ENCODE peak calls at places on chromosomes 7 and 10, in ten cellular contexts. B is activated CD8-positive, alpha-beta memory T cell treated with anti-CD3 and anti-CD28 coated beads for 1 hour; Y is esophagus squamous epithelium; P is T47D; S is sciatic nerve; C is stimulated activated CD4-positive, alpha-beta T cell treated with anti-CD3 and anti-CD28 coated beads, Interleukin-2, amount 100 ng/mL, for 48 hours; Z is IMR-90; A is amniotic stem cell; U is AG08395; T is endothelial cell of umbilical vein. H is an unnamed sample.

GRCh38 chr10:88190123-88190522 is 326.7 kb downstream of the PTEN start:
- DNase-seq in Z (no peak), T (no peak), U (no peak), S (no peak), C (no peak), B (no peak), Y (no peak), A (no peak), P (no peak), H (no peak)

GRCh38 chr10:123687758-123688157 is 21.6 kb downstream of the GPR26 start:
- DNase-seq in B (no peak), U (no peak), Z (no peak), A (no peak), P (no peak), S (no peak), C (no peak), Y (no peak), T (no peak), H (peak)

GRCh38 chr7:32163141-32163806 is 93.1 kb upstream of the PDE1C start:
- DNase-seq in A (peak), P (no peak), Z (peak), U (peak), S (peak), Y (no peak), T (peak), C (no peak), B (no peak), H (no peak)

GRCh38 chr10:53256623-53257022 is 484.0 kb upstream of the MBL2 start:
- DNase-seq in U (no peak), C (no peak), B (no peak), T (no peak), Y (no peak), P (no peak), A (no peak), Z (no peak), S (no peak), H (no peak)

GRCh38 chr10:74949434-74949833 is 123.0 kb downstream of the KAT6B start:
- DNase-seq in B (no peak), Y (no peak), C (no peak), Z (peak), A (no peak), T (peak), P (no peak), U (no peak), S (no peak), H (no peak)

GRCh38 chr7:105849122-105849855 is 27.1 kb downstream of the ATXN7L1 start:
- DNase-seq in U (no peak), P (no peak), B (peak), T (peak), A (no peak), Y (no peak), S (no peak), C (peak), Z (no peak), H (no peak)

GRCh38 chr7:105429746-105430612 is 41.3 kb upstream of the SRPK2 start:
- DNase-seq in Y (no peak), Z (peak), P (peak), A (no peak), B (peak), C (peak), S (no peak), T (peak), U (peak), H (no peak)

GRCh38 chr10:85235258-85235657 is 906.9 kb downstream of the CCSER2 start:
- DNase-seq in C (no peak), Y (no peak), Z (no peak), B (no peak), T (no peak), U (no peak), S (no peak), A (no peak), P (no peak), H (no peak)

GRCh38 chr10:122116331-122116730 is 127.4 kb downstream of the TACC2 start:
- DNase-seq in U (no peak), B (no peak), C (no peak), Y (no peak), P (no peak), T (peak), S (no peak), A (no peak), Z (peak), H (no peak)

GRCh38 chr10:131681122-131681521 is 219.7 kb upstream of the PPP2R2D start:
- DNase-seq in Z (no peak), T (no peak), B (no peak), U (no peak), S (no peak), Y (no peak), P (no peak), A (no peak), C (no peak), H (no peak)

GRCh38 chr10:51108404-51108803 is 34.1 kb downstream of the PRKG1 start:
- DNase-seq in Y (no peak), Z (no peak), P (no peak), U (no peak), B (no peak), A (no peak), C (no peak), T (no peak), S (no peak), H (no peak)

GRCh38 chr10:109740436-109740835 is 182.9 kb downstream of the XPNPEP1 start:
- DNase-seq in C (no peak), Y (no peak), P (no peak), A (no peak), B (no peak), Z (no peak), S (no peak), T (no peak), U (no peak), H (no peak)

GRCh38 chr10:102555781-102556328 is 52.1 kb downstream of the SUFU start:
- DNase-seq in U (peak), B (no peak), A (peak), S (no peak), C (no peak), Z (peak), P (no peak), T (no peak), Y (no peak), H (no peak)

GRCh38 chr10:73591935-73592699 is 975 bp upstream of the USP54 start:
- DNase-seq in C (no peak), S (peak), Z (no peak), B (no peak), T (no peak), Y (no peak), A (no peak), P (no peak), U (peak), H (peak)

GRCh38 chr10:18666810-18667209 is 7.6 kb downstream of the ARL5B start:
- DNase-seq in B (no peak), T (peak), C (no peak), Z (peak), S (no peak), A (no peak), U (peak), Y (no peak), P (no peak), H (no peak)

GRCh38 chr10:102245932-102246251 is 560 bp downstream of the GBF1 start:
- DNase-seq in Y (no peak), Z (no peak), B (no peak), S (no peak), P (no peak), T (no peak), U (no peak), A (no peak), C (no peak), H (no peak)

GRCh38 chr10:92126100-92126650 is 164.7 kb downstream of the CPEB3 start:
- DNase-seq in U (no peak), B (no peak), T (peak), Y (no peak), Z (peak), A (no peak), C (no peak), S (no peak), P (no peak), H (no peak)